ENCODE peak calls at places on chromosome 12, in nine cellular contexts. R is M059J; H is Caki2; L is H7; Y is T-helper 2 cell; M is neuronal stem cell; N is NK-92 treated with Interleukin-12 subunit alpha and Interleukin-12 subunit beta, amount 100 ng/mL, for 24 hours; X is ELR; A is amniotic epithelial cell. T is an unnamed sample.

GRCh38 chr12:52022841-52023181 is 16.1 kb downstream of the TAMALIN start:
- DNase-seq in R (peak), H (peak), L (peak), Y (no peak), M (no peak), N (no peak), X (no peak), A (no peak), T (no peak)

GRCh38 chr12:130577348-130577747 is 138.8 kb downstream of the RIMBP2 start:
- DNase-seq in R (no peak), H (no peak), L (no peak), Y (no peak), M (no peak), N (no peak), X (no peak), A (no peak), T (no peak)

GRCh38 chr12:12319501-12320322 is 30.3 kb downstream of the MANSC1 start:
- DNase-seq in R (peak), H (peak), L (peak), Y (no peak), M (no peak), N (no peak), X (no peak), A (no peak), T (peak)

GRCh38 chr12:62933220-62933870 is 1.6 kb downstream of the PPM1H start:
- DNase-seq in R (peak), H (peak), L (peak), Y (no peak), M (no peak), N (no peak), X (no peak), A (no peak), T (no peak)

GRCh38 chr12:19572920-19573558 is 133.7 kb downstream of the AEBP2 start:
- DNase-seq in R (peak), H (peak), L (peak), Y (no peak), M (no peak), N (no peak), X (peak), A (peak), T (peak)

GRCh38 chr12:5996459-5996858 is 51.4 kb upstream of the ANO2 start:
- DNase-seq in R (no peak), H (peak), L (no peak), Y (no peak), M (no peak), N (no peak), X (no peak), A (no peak), T (peak)

GRCh38 chr12:10717410-10717809 is 5.7 kb downstream of the YBX3 start:
- DNase-seq in R (peak), H (peak), L (no peak), Y (no peak), M (no peak), N (no peak), X (peak), A (peak), T (peak)

GRCh38 chr12:3604750-3605638 is 114.0 kb downstream of the PRMT8 start:
- DNase-seq in R (peak), H (no peak), L (peak), Y (no peak), M (no peak), N (no peak), X (peak), A (no peak), T (no peak)

GRCh38 chr12:110743571-110744093 is 941 bp upstream of the PPP1CC start:
- DNase-seq in R (peak), H (no peak), L (peak), Y (no peak), M (peak), N (no peak), X (peak), A (peak), T (peak)

GRCh38 chr12:71405884-71406283 is 33.7 kb upstream of the LGR5 start:
- DNase-seq in R (no peak), H (no peak), L (no peak), Y (no peak), M (no peak), N (no peak), X (no peak), A (no peak), T (no peak)

GRCh38 chr12:120316798-120317257 is 10.8 kb downstream of the PLA2G1B start:
- DNase-seq in R (no peak), H (no peak), L (peak), Y (no peak), M (peak), N (no peak), X (peak), A (peak), T (no peak)

GRCh38 chr12:85641796-85642195 is 194.4 kb downstream of the RASSF9 start:
- DNase-seq in R (peak), H (no peak), L (no peak), Y (no peak), M (no peak), N (no peak), X (peak), A (peak), T (peak)

GRCh38 chr12:50087995-50088394 is 2.9 kb downstream of the SMARCD1 start:
- DNase-seq in R (peak), H (no peak), L (no peak), Y (no peak), M (no peak), N (no peak), X (peak), A (no peak), T (peak)

GRCh38 chr12:52925717-52926595 is 21.1 kb upstream of the KRT8 start:
- DNase-seq in R (peak), H (no peak), L (peak), Y (no peak), M (no peak), N (no peak), X (peak), A (peak), T (no peak)

GRCh38 chr12:68317047-68317667 is 15.0 kb downstream of the MDM1 start:
- DNase-seq in R (peak), H (peak), L (no peak), Y (no peak), M (no peak), N (no peak), X (peak), A (peak), T (peak)

GRCh38 chr12:65536876-65537661 is 258.6 kb downstream of the MSRB3 start:
- DNase-seq in R (peak), H (peak), L (no peak), Y (no peak), M (no peak), N (no peak), X (peak), A (peak), T (peak)

GRCh38 chr12:50220357-50221061 is 53.3 kb upstream of the CERS5 start:
- DNase-seq in R (peak), H (no peak), L (no peak), Y (no peak), M (no peak), N (no peak), X (peak), A (peak), T (peak)

GRCh38 chr12:12975322-12976077 is 23.5 kb upstream of the GPRC5D start:
- DNase-seq in R (peak), H (peak), L (peak), Y (no peak), M (no peak), N (no peak), X (peak), A (peak), T (peak)

GRCh38 chr12:46752396-46752795 is 73.4 kb downstream of the SLC38A4 start:
- DNase-seq in R (peak), H (no peak), L (no peak), Y (no peak), M (no peak), N (no peak), X (peak), A (peak), T (no peak)

GRCh38 chr12:44839785-44840184 is 36.3 kb downstream of the NELL2 start:
- DNase-seq in R (no peak), H (no peak), L (no peak), Y (no peak), M (no peak), N (no peak), X (no peak), A (no peak), T (no peak)

GRCh38 chr12:6547987-6548386 is 7.9 kb downstream of the IFFO1 start:
- DNase-seq in R (peak), H (peak), L (no peak), Y (no peak), M (no peak), N (no peak), X (peak), A (peak), T (peak)

GRCh38 chr12:2834581-2835491 is at the start of gene NRIP2:
- DNase-seq in R (no peak), H (no peak), L (peak), Y (no peak), M (no peak), N (no peak), X (peak), A (peak), T (peak)

GRCh38 chr12:127024791-127025190 is 1242.2 kb upstream of the TMEM132C start:
- DNase-seq in R (no peak), H (no peak), L (no peak), Y (no peak), M (no peak), N (no peak), X (no peak), A (no peak), T (no peak)

GRCh38 chr12:53677612-53678133 is 1.8 kb upstream of the ATP5MC2 start:
- DNase-seq in R (no peak), H (no peak), L (no peak), Y (no peak), M (no peak), N (no peak), X (no peak), A (no peak), T (no peak)

GRCh38 chr12:80869264-80869663 is 68.5 kb downstream of the LIN7A start:
- DNase-seq in R (no peak), H (no peak), L (no peak), Y (no peak), M (no peak), N (no peak), X (no peak), A (no peak), T (no peak)

GRCh38 chr12:109919466-109919865 is 19.4 kb downstream of the TCHP start:
- DNase-seq in R (no peak), H (no peak), L (no peak), Y (no peak), M (no peak), N (no peak), X (no peak), A (no peak), T (no peak)

GRCh38 chr12:6426882-6427671 is 17.7 kb upstream of the CD27 start:
- DNase-seq in R (no peak), H (peak), L (no peak), Y (peak), M (no peak), N (no peak), X (no peak), A (no peak), T (no peak)

GRCh38 chr12:110354172-110354780 is 49.2 kb downstream of the ANAPC7 start:
- DNase-seq in R (no peak), H (no peak), L (no peak), Y (no peak), M (no peak), N (no peak), X (peak), A (peak), T (no peak)

GRCh38 chr12:60415361-60415760 is 819.5 kb downstream of the SLC16A7 start:
- DNase-seq in R (peak), H (no peak), L (no peak), Y (no peak), M (no peak), N (no peak), X (peak), A (peak), T (peak)

GRCh38 chr12:107131832-107132616 is 38.7 kb upstream of the CRY1 start:
- DNase-seq in R (peak), H (peak), L (peak), Y (no peak), M (peak), N (no peak), X (peak), A (peak), T (peak)

GRCh38 chr12:121334513-121335343 is 17.5 kb downstream of the ANAPC5 start:
- DNase-seq in R (peak), H (peak), L (peak), Y (no peak), M (peak), N (no peak), X (peak), A (peak), T (peak)

GRCh38 chr12:26941251-26941650 is 3.0 kb downstream of the FGFR1OP2 start:
- DNase-seq in R (no peak), H (no peak), L (no peak), Y (no peak), M (no peak), N (no peak), X (peak), A (no peak), T (no peak)

GRCh38 chr12:21111733-21112132 is 19.3 kb upstream of the SLCO1B1 start:
- DNase-seq in R (no peak), H (no peak), L (no peak), Y (no peak), M (no peak), N (no peak), X (no peak), A (no peak), T (no peak)

GRCh38 chr12:46374711-46375110 is 2.1 kb upstream of the SLC38A2 start:
- DNase-seq in R (no peak), H (no peak), L (no peak), Y (no peak), M (no peak), N (no peak), X (no peak), A (no peak), T (no peak)

T was measured in fibroblast of mammary gland.